ENCODE peak calls at places on chromosomes 1 and 21, in seven cellular contexts. B is neural crest cell; Z is stimulated activated CD4-positive, alpha-beta T cell treated with anti-CD3 and anti-CD28 coated beads, Interleukin-12 subunit alpha, Interleukin-12 subunit beta, amount 100 ng/mL, for 4 hours; O is nucleus accumbens; E is adipocyte; I is Right ventricle myocardium superior; X is ELR. L is an unnamed sample.

GRCh38 chr1:63951076-63951946 is 177.5 kb downstream of the ROR1 start:
- DNase-seq in X (no peak), O (no peak), E (no peak), I (no peak), Z (no peak), B (no peak), L (peak)

GRCh38 chr1:228030451-228031201 is 23.8 kb downstream of the WNT3A start:
- DNase-seq in I (no peak), B (no peak), Z (no peak), X (no peak), O (no peak), E (no peak), L (no peak)

GRCh38 chr1:217238945-217239344 is 391.9 kb downstream of the GPATCH2 start:
- DNase-seq in Z (no peak), E (no peak), O (no peak), B (no peak), I (no peak), X (no peak), L (no peak)

GRCh38 chr1:156814571-156815260 is 1.9 kb downstream of the SH2D2A start:
- DNase-seq in E (no peak), B (no peak), I (no peak), X (peak), Z (peak), O (no peak), L (no peak)

GRCh38 chr1:24412408-24412807 is 1.2 kb downstream of the STPG1 start:
- DNase-seq in Z (no peak), I (no peak), B (no peak), O (no peak), X (no peak), E (no peak), L (no peak)

GRCh38 chr21:34576043-34576466 is 38.9 kb downstream of the RCAN1 start:
- DNase-seq in I (peak), O (no peak), X (no peak), Z (no peak), B (no peak), E (no peak), L (no peak)

GRCh38 chr21:37564924-37565529 is 198.5 kb downstream of the DYRK1A start:
- DNase-seq in E (no peak), O (no peak), Z (no peak), X (peak), B (no peak), I (no peak), L (no peak)

GRCh38 chr1:243623831-243624230 is 226.2 kb downstream of the AKT3 start:
- DNase-seq in X (peak), B (no peak), Z (no peak), E (peak), I (no peak), O (no peak), L (no peak)

GRCh38 chr1:183685112-183685713 is 32.1 kb upstream of the APOBEC4 start:
- DNase-seq in E (peak), I (no peak), B (no peak), O (no peak), Z (no peak), X (peak), L (peak)

GRCh38 chr1:81703352-81703735 is 97.4 kb upstream of the ADGRL2 start:
- DNase-seq in B (no peak), O (no peak), Z (no peak), E (peak), I (no peak), X (peak), L (peak)

GRCh38 chr1:27448982-27449381 is 41.0 kb downstream of the WASF2 start:
- DNase-seq in B (no peak), O (no peak), X (peak), Z (no peak), E (no peak), I (no peak), L (no peak)

GRCh38 chr1:44632511-44633072 is 41.7 kb downstream of the TMEM53 start:
- DNase-seq in X (peak), I (no peak), E (no peak), O (no peak), Z (no peak), B (no peak), L (no peak)

GRCh38 chr1:2137257-2138121 is 57.1 kb downstream of the FAAP20 start:
- DNase-seq in O (no peak), I (no peak), X (no peak), B (no peak), Z (no peak), E (no peak), L (no peak)

GRCh38 chr1:105485207-105485606 is 1571.3 kb upstream of the PRMT6 start:
- DNase-seq in O (no peak), E (peak), X (peak), B (no peak), I (no peak), Z (no peak), L (peak)

GRCh38 chr1:25715888-25716287 is 84.1 kb upstream of the SELENON start:
- DNase-seq in Z (no peak), O (no peak), B (no peak), I (no peak), E (no peak), X (peak), L (no peak)

GRCh38 chr1:234517087-234517802 is 38.3 kb upstream of the TARBP1 start:
- DNase-seq in X (no peak), Z (no peak), I (no peak), B (no peak), E (no peak), O (no peak), L (no peak)

GRCh38 chr1:228303596-228303995 is 95.8 kb downstream of the OBSCN start:
- DNase-seq in I (no peak), B (no peak), Z (no peak), X (no peak), E (no peak), O (no peak), L (no peak)

GRCh38 chr21:34360488-34361241 is 3.1 kb upstream of the KCNE2 start:
- DNase-seq in X (no peak), O (no peak), B (no peak), E (no peak), Z (no peak), I (no peak), L (no peak)

GRCh38 chr1:117512728-117513321 is 93.0 kb upstream of the TENT5C start:
- DNase-seq in Z (no peak), X (peak), E (peak), O (no peak), B (no peak), I (no peak), L (peak)

GRCh38 chr1:41498809-41499208 is 14.3 kb upstream of the EDN2 start:
- DNase-seq in O (no peak), B (no peak), I (peak), E (peak), X (peak), Z (no peak), L (peak)